ENCODE peak calls at places on chromosomes 6 and 20, in four cellular contexts. One of them, this sample, is unnamed.

GRCh38 chr6:163579880-163580295 is 165.4 kb downstream of the QKI start:
- DNase-seq in HS-27A: no peak
- DNase-seq in RPMI7951: no peak
- DNase-seq in neural crest cell: no peak
- DNase-seq in this sample: no peak

GRCh38 chr6:82842721-82843120 is 222.9 kb downstream of the UBE3D start:
- DNase-seq in HS-27A: peak; percentile 64
- DNase-seq in RPMI7951: peak; percentile 93
- DNase-seq in neural crest cell: no peak
- DNase-seq in this sample: no peak

GRCh38 chr6:18053555-18054445 is 66.4 kb upstream of the KIF13A start:
- DNase-seq in HS-27A: no peak
- DNase-seq in RPMI7951: peak; percentile 51
- DNase-seq in neural crest cell: no peak
- DNase-seq in this sample: no peak

GRCh38 chr6:119207973-119208725 is 129.7 kb upstream of the FAM184A start:
- DNase-seq in HS-27A: no peak
- DNase-seq in RPMI7951: peak; percentile 61
- DNase-seq in neural crest cell: no peak
- DNase-seq in this sample: no peak

GRCh38 chr6:145809785-145810184 is 4.8 kb downstream of the FBXO30 start:
- DNase-seq in HS-27A: no peak
- DNase-seq in RPMI7951: no peak
- DNase-seq in neural crest cell: no peak
- DNase-seq in this sample: no peak

GRCh38 chr20:37363221-37364012 is 17.5 kb downstream of the SRC start:
- DNase-seq in HS-27A: no peak
- DNase-seq in RPMI7951: no peak
- DNase-seq in neural crest cell: no peak
- DNase-seq in this sample: no peak

GRCh38 chr6:14131579-14131978 is 14.0 kb downstream of the CD83 start:
- DNase-seq in HS-27A: no peak
- DNase-seq in RPMI7951: no peak
- DNase-seq in neural crest cell: no peak
- DNase-seq in this sample: no peak

GRCh38 chr20:41501376-41501775 is 116.8 kb downstream of the CHD6 start:
- DNase-seq in HS-27A: no peak
- DNase-seq in RPMI7951: no peak
- DNase-seq in neural crest cell: no peak
- DNase-seq in this sample: no peak

GRCh38 chr6:42105714-42106662 is 36.4 kb downstream of the C6orf132 start:
- DNase-seq in HS-27A: no peak
- DNase-seq in RPMI7951: no peak
- DNase-seq in neural crest cell: no peak
- DNase-seq in this sample: no peak

GRCh38 chr6:47424436-47424836 is 53.2 kb upstream of the CD2AP start:
- DNase-seq in HS-27A: no peak
- DNase-seq in RPMI7951: no peak
- DNase-seq in neural crest cell: no peak
- DNase-seq in this sample: no peak

GRCh38 chr6:170142559-170142958 is 148.3 kb downstream of the DLL1 start:
- DNase-seq in HS-27A: no peak
- DNase-seq in RPMI7951: no peak
- DNase-seq in neural crest cell: no peak
- DNase-seq in this sample: no peak

GRCh38 chr6:31352497-31353368 is 4.2 kb downstream of the HLA-B start:
- DNase-seq in HS-27A: no peak
- DNase-seq in RPMI7951: no peak
- DNase-seq in neural crest cell: no peak
- DNase-seq in this sample: no peak

GRCh38 chr20:20821496-20822260 is 109.2 kb upstream of the RALGAPA2 start:
- DNase-seq in HS-27A: no peak
- DNase-seq in RPMI7951: peak; percentile 37
- DNase-seq in neural crest cell: no peak
- DNase-seq in this sample: no peak

GRCh38 chr20:31835977-31836852 is 9.2 kb downstream of the FOXS1 start:
- DNase-seq in HS-27A: peak; percentile 92
- DNase-seq in RPMI7951: peak; percentile 97
- DNase-seq in neural crest cell: no peak
- DNase-seq in this sample: no peak

GRCh38 chr6:62285612-62286469 is at the start of gene KHDRBS2:
- DNase-seq in HS-27A: no peak
- DNase-seq in RPMI7951: no peak
- DNase-seq in neural crest cell: peak; percentile 86
- DNase-seq in this sample: no peak

GRCh38 chr6:36386495-36387439 is 702 bp downstream of the ETV7 start:
- DNase-seq in HS-27A: no peak
- DNase-seq in RPMI7951: peak; percentile 75
- DNase-seq in neural crest cell: no peak
- DNase-seq in this sample: peak; percentile 7

GRCh38 chr20:34334654-34335407 is 28.2 kb upstream of the ITCH start:
- DNase-seq in HS-27A: no peak
- DNase-seq in RPMI7951: peak; percentile 74
- DNase-seq in neural crest cell: peak; percentile 35
- DNase-seq in this sample: no peak

GRCh38 chr6:36590237-36590636 is 3.9 kb upstream of the SRSF3 start:
- DNase-seq in HS-27A: no peak
- DNase-seq in RPMI7951: peak; percentile 74
- DNase-seq in neural crest cell: no peak
- DNase-seq in this sample: no peak

GRCh38 chr6:25202505-25202904 is 76.7 kb upstream of the CARMIL1 start:
- DNase-seq in HS-27A: no peak
- DNase-seq in RPMI7951: peak; percentile 26
- DNase-seq in neural crest cell: no peak
- DNase-seq in this sample: no peak

GRCh38 chr20:13984211-13984610 is 6.2 kb downstream of the SEL1L2 start:
- DNase-seq in HS-27A: no peak
- DNase-seq in RPMI7951: no peak
- DNase-seq in neural crest cell: no peak
- DNase-seq in this sample: no peak

GRCh38 chr6:31945507-31946369 is at the start of gene CFB:
- DNase-seq in HS-27A: peak; percentile 79
- DNase-seq in RPMI7951: peak; percentile 85
- DNase-seq in neural crest cell: no peak
- DNase-seq in this sample: no peak

GRCh38 chr6:125273965-125274364 is 27.8 kb downstream of the HDDC2 start:
- DNase-seq in HS-27A: no peak
- DNase-seq in RPMI7951: peak; percentile 89
- DNase-seq in neural crest cell: no peak
- DNase-seq in this sample: no peak

GRCh38 chr20:50298554-50299324 is 108.1 kb downstream of the CEBPB start:
- DNase-seq in HS-27A: no peak
- DNase-seq in RPMI7951: no peak
- DNase-seq in neural crest cell: no peak
- DNase-seq in this sample: no peak

GRCh38 chr6:12421596-12421995 is 131.4 kb downstream of the EDN1 start:
- DNase-seq in HS-27A: no peak
- DNase-seq in RPMI7951: peak; percentile 11
- DNase-seq in neural crest cell: no peak
- DNase-seq in this sample: no peak

GRCh38 chr6:31144970-31145340 is 6.1 kb upstream of the PSORS1C2 start:
- DNase-seq in HS-27A: no peak
- DNase-seq in RPMI7951: no peak
- DNase-seq in neural crest cell: no peak
- DNase-seq in this sample: no peak

GRCh38 chr20:57482796-57483195 is 42.1 kb downstream of the CTCFL start:
- DNase-seq in HS-27A: no peak
- DNase-seq in RPMI7951: no peak
- DNase-seq in neural crest cell: no peak
- DNase-seq in this sample: no peak

GRCh38 chr6:112372213-112372806 is 25.2 kb downstream of the RFPL4B start:
- DNase-seq in HS-27A: no peak
- DNase-seq in RPMI7951: peak; percentile 33
- DNase-seq in neural crest cell: no peak
- DNase-seq in this sample: peak; percentile 15

This sample was measured in Panc1.